ENCODE peak calls at places on chromosomes 5 and 9, in four cellular contexts. K is K562, L is HL-60, C is GM12878. M is an unnamed sample.

GRCh38 chr9:126438757-126439401 is 112.2 kb downstream of the MVB12B start:
- DNase-seq in K (no peak), C (no peak), L (no peak), M (no peak)

GRCh38 chr5:179307931-179308471 is 37.3 kb downstream of the ADAMTS2 start:
- DNase-seq in C (no peak), L (no peak), K (no peak), M (no peak)

GRCh38 chr9:69936427-69936826 is 107.2 kb upstream of the MAMDC2 start:
- DNase-seq in L (no peak), C (no peak), K (no peak), M (no peak)

GRCh38 chr5:33032161-33033085 is 321.3 kb downstream of the NPR3 start:
- DNase-seq in C (no peak), K (no peak), L (no peak), M (no peak)

GRCh38 chr5:3002230-3002629 is 250.8 kb upstream of the IRX2 start:
- DNase-seq in K (no peak), C (no peak), L (no peak), M (no peak)

GRCh38 chr9:98280162-98280561 is 24.7 kb upstream of the TBC1D2 start:
- DNase-seq in K (no peak), L (no peak), C (no peak), M (no peak)

GRCh38 chr5:132979367-132979935 is 16.0 kb upstream of the AFF4 start:
- DNase-seq in L (peak), K (no peak), C (no peak), M (no peak)

GRCh38 chr5:163460562-163461176 is at the start of gene HMMR:
- DNase-seq in L (no peak), K (no peak), C (no peak), M (no peak)

GRCh38 chr5:34957857-34958690 is 28.7 kb downstream of the DNAJC21 start:
- DNase-seq in K (peak), L (no peak), C (no peak), M (no peak)

GRCh38 chr9:99167694-99168093 is 54.0 kb downstream of the ALG2 start:
- DNase-seq in K (no peak), C (no peak), L (no peak), M (no peak)

GRCh38 chr9:79651251-79651795 is 79.6 kb downstream of the TLE4 start:
- DNase-seq in C (no peak), K (no peak), L (peak), M (no peak)

GRCh38 chr5:160155017-160155725 is 35.9 kb upstream of the PWWP2A start:
- DNase-seq in L (no peak), K (no peak), C (no peak), M (no peak)

GRCh38 chr9:2677927-2678889 is 39.1 kb upstream of the KCNV2 start:
- DNase-seq in L (no peak), K (no peak), C (no peak), M (no peak)

GRCh38 chr9:89675403-89675771 is 70.6 kb downstream of the GADD45G start:
- DNase-seq in K (no peak), L (no peak), C (no peak), M (no peak)

GRCh38 chr9:75880556-75880955 is 9.9 kb upstream of the PCSK5 start:
- DNase-seq in C (no peak), L (no peak), K (no peak), M (no peak)

GRCh38 chr5:44332360-44332971 is 56.8 kb downstream of the FGF10 start:
- DNase-seq in C (no peak), L (no peak), K (peak), M (no peak)

GRCh38 chr5:149228610-149229297 is 42.9 kb upstream of the AFAP1L1 start:
- DNase-seq in K (peak), C (no peak), L (peak), M (no peak)

GRCh38 chr5:173307695-173308094 is 20.5 kb downstream of the STC2 start:
- DNase-seq in C (no peak), K (no peak), L (no peak), M (no peak)

GRCh38 chr5:173434270-173434669 is 106.1 kb upstream of the STC2 start:
- DNase-seq in L (no peak), C (no peak), K (no peak), M (no peak)

GRCh38 chr5:142686968-142687367 is 1.1 kb upstream of the FGF1 start:
- DNase-seq in L (no peak), K (no peak), C (no peak), M (no peak)

DNA sequence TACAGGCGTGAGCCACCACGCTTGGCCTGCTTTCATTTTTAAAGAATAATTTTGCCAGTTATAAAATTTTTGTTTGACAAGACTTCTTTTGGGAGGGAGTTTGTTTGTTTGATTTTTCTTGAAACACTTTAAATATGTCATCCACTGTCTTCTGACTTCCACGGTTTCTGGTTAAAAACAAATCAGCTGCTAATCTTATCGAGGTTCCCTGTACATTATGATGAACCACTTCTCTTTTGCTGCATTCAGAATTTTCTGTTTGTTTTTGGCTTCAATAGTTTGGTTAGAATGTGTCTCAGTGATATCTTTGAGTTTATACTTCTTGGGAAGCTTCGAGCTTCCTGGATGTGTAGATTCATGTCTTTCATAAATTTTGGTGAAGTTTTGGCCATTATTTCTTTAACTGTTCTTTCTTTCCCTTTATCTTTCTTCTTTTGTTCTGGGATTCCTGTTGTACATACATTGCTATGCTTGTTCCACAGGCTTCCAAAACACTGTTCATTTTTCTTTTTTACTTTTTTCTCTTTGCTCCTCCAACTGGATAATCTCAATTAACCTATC is 60.8 kb downstream of the MSX2 start:
- DNase-seq in K (no peak), C (no peak), L (no peak), M (no peak)
- TF ChIP-seq SPI1 in K (no peak), C (no peak), L (no peak), M (no peak)

DNA sequence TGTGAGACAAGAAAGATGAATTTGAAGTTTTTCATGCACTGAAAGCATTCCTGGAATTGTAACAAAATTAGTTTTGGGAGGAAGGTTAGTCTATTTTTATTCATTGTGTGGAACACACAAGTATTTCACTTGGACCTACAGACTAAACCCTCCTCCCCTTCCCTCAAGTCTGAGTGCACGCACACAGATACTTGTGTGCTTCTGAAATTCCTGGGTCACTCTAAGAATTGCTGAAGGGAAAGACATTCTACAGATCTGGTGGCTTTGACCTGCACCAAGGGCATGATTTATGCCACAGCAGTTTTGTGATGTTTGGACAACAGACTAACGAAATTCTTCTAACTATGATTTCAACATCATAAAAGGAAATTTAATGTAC is 150.5 kb downstream of the ARL15 start:
- DNase-seq in K (no peak), L (no peak), C (no peak), M (no peak)
- TF ChIP-seq SPI1 in K (no peak), L (no peak), C (no peak), M (no peak)

GRCh38 chr5:61020415-61020814 is 75.4 kb downstream of the NDUFAF2 start:
- DNase-seq in K (no peak), C (no peak), L (no peak), M (no peak)
- TF ChIP-seq SPI1 in K (no peak), C (no peak), L (no peak), M (no peak)

DNA sequence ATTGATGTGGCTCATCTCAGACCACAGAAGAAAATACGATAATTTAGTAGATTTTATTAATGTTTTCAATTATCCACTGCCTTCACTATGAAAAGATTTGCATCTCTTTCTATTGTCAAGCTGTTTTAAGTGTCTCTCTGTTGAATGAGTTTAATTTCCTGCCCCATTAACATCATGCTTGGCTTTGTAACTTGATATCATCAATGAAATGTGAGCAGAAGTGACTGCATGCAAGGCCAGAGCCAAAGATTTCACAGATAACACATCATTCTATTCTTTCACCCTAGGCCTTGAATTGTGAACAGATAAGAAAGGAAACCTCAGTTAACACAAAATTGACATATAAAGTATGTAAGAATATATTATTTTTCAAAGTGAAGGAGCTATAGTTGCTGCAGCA is 986.4 kb upstream of the CDH18 start:
- DNase-seq in L (no peak), C (no peak), K (no peak), M (no peak)
- TF ChIP-seq SPI1 in L (no peak), C (no peak), K (no peak), M (no peak)

GRCh38 chr5:82107277-82107676 is 135.5 kb downstream of the ATG10 start:
- DNase-seq in K (peak), L (no peak), C (no peak), M (no peak)
- TF ChIP-seq SPI1 in K (no peak), L (no peak), C (no peak), M (no peak)

GRCh38 chr9:121984726-121985402 is 108.2 kb downstream of the TTLL11 start:
- DNase-seq in C (no peak), L (no peak), K (no peak), M (no peak)
- TF ChIP-seq SPI1 in C (no peak), L (no peak), K (no peak), M (no peak)

GRCh38 chr5:55427157-55427556 is 107.6 kb downstream of the PLPP1 start:
- DNase-seq in K (no peak), L (no peak), C (no peak), M (no peak)

GRCh38 chr5:55429221-55429620 is 105.5 kb downstream of the PLPP1 start:
- DNase-seq in C (no peak), L (no peak), K (no peak), M (no peak)

GRCh38 chr5:55432549-55432948 is 102.2 kb downstream of the PLPP1 start:
- DNase-seq in K (no peak), L (no peak), C (no peak), M (no peak)

GRCh38 chr5:55426455-55426854 is 108.3 kb downstream of the PLPP1 start:
- DNase-seq in L (no peak), C (no peak), K (no peak), M (no peak)

GRCh38 chr5:55429707-55430253 is 105.0 kb downstream of the PLPP1 start:
- DNase-seq in K (no peak), L (no peak), C (no peak), M (no peak)
- TF ChIP-seq SPI1 in K (no peak), L (no peak), C (no peak), M (no peak)

DNA sequence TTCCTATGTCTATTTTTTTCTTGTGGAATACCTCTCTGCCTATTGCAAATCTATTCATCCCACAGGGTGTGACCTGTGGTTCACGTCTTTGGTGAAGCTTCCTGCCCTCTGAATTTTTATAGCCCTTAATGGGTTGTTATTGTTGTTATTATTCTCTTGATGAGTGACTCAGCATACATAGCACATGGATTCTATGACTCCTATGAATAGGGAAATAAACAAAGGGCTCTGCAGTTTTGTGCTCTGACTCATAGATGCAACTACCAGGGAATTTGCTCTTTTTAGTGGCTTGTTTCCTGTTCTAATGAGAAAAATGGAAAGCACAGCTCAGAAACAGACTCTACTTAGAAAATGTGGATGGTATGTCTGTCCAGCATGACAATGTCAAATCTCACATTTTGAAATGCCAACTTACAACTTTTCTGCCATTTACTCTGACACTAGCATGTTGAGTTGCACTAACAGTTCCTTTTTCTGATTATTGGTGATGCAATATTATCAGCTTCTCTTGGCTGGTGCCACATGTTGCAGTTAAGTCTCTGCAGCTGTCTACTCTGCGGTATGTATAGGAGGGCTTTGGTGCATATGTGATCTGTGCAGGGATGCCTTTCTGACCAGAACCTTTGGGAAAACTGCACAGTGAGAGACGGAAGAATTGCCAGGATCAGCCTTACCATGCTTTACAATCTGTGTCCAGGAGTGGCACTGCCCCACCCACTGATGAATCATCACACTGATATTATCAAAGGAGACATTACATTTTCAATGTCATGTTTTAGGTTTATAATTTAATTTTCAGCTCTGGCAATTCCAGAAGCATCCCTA is 996.4 kb upstream of the WWC1 start:
- DNase-seq in C (no peak), L (no peak), K (no peak), M (no peak)
- TF ChIP-seq SPI1 in C (no peak), L (no peak), K (no peak), M (no peak)